ENCODE peak calls at places on chromosomes 11 and 22, in six cellular contexts. G is mesothelial cell of epicardium; E is CD8-positive, alpha-beta memory T cell; U is aorta; J is NCI-H1092; S is activated CD8-positive, alpha-beta memory T cell treated with anti-CD3 and anti-CD28 coated beads, Interleukin-2, amount 50 U/mL, for 4 hours. W is an unnamed sample.

GRCh38 chr11:134196756-134197155 is 27.0 kb downstream of the NCAPD3 start:
- DNase-seq in J (no peak), G (no peak), U (no peak), E (peak), S (no peak), W (no peak)

GRCh38 chr22:50640857-50641647 is 13.1 kb upstream of the ARSA start:
- DNase-seq in E (no peak), J (no peak), U (no peak), G (no peak), S (no peak), W (no peak)

GRCh38 chr11:71266114-71266833 is 13.9 kb upstream of the SHANK2 start:
- DNase-seq in J (no peak), E (no peak), U (no peak), S (no peak), G (no peak), W (no peak)

GRCh38 chr11:59263225-59263894 is 50.6 kb upstream of the MPEG1 start:
- DNase-seq in G (no peak), U (no peak), S (no peak), J (no peak), E (no peak), W (no peak)

GRCh38 chr11:20035701-20036601 is 124.3 kb downstream of the DBX1 start:
- DNase-seq in J (peak), G (no peak), S (no peak), U (no peak), E (no peak), W (no peak)

GRCh38 chr22:26853071-26853470 is 195.7 kb downstream of the MIAT start:
- DNase-seq in U (no peak), G (no peak), E (no peak), J (no peak), S (no peak), W (no peak)

GRCh38 chr11:93000511-93001476 is 31.3 kb downstream of the MTNR1B start:
- DNase-seq in U (no peak), S (no peak), J (no peak), E (no peak), G (no peak), W (no peak)

GRCh38 chr11:34601085-34601444 is 19.8 kb upstream of the EHF start:
- DNase-seq in J (no peak), S (no peak), G (no peak), E (no peak), U (no peak), W (no peak)

GRCh38 chr22:29838599-29838956 is 504 bp upstream of the ASCC2 start:
- DNase-seq in S (no peak), G (no peak), E (no peak), U (no peak), J (no peak), W (no peak)

GRCh38 chr11:36449566-36450390 is 60.3 kb downstream of the TRAF6 start:
- DNase-seq in S (no peak), G (no peak), J (no peak), E (no peak), U (no peak), W (no peak)

GRCh38 chr11:108608548-108608947 is 15.0 kb upstream of the EXPH5 start:
- DNase-seq in G (no peak), U (no peak), J (no peak), S (no peak), E (no peak), W (no peak)

GRCh38 chr11:82733444-82734119 is at the start of gene FAM181B:
- DNase-seq in E (no peak), J (peak), U (peak), G (peak), S (peak), W (peak)

GRCh38 chr11:34145073-34145472 is 39.6 kb downstream of the NAT10 start:
- DNase-seq in S (no peak), J (no peak), U (no peak), G (no peak), E (no peak), W (no peak)

GRCh38 chr22:31715157-31715778 is 34.7 kb downstream of the PRR14L start:
- DNase-seq in G (no peak), S (no peak), E (no peak), J (no peak), U (no peak), W (no peak)

GRCh38 chr11:89016214-89016613 is 49.6 kb downstream of the GRM5 start:
- DNase-seq in E (no peak), S (no peak), J (no peak), G (no peak), U (no peak), W (no peak)

GRCh38 chr22:29784451-29785361 is 17.5 kb downstream of the UQCR10 start:
- DNase-seq in S (no peak), U (peak), E (no peak), J (no peak), G (no peak), W (no peak)

GRCh38 chr11:75476716-75477613 is 44.0 kb upstream of the KLHL35 start:
- DNase-seq in U (no peak), J (peak), S (no peak), E (no peak), G (no peak), W (no peak)

GRCh38 chr11:78094250-78094649 is 14.6 kb upstream of the NDUFC2 start:
- DNase-seq in U (no peak), J (no peak), E (no peak), G (no peak), S (no peak), W (no peak)

GRCh38 chr11:33542921-33543320 is 157.7 kb downstream of the C11orf91 start:
- DNase-seq in U (peak), J (peak), G (peak), S (peak), E (peak), W (no peak)

GRCh38 chr22:22682807-22683667 is 38.6 kb downstream of the GGTLC2 start:
- DNase-seq in G (no peak), J (no peak), U (no peak), E (no peak), S (no peak), W (no peak)

GRCh38 chr22:48476599-48476998 is 1351.1 kb downstream of the BRD1 start:
- DNase-seq in S (no peak), J (no peak), U (no peak), G (no peak), E (no peak), W (no peak)

GRCh38 chr11:77250881-77251640 is 50.4 kb downstream of the GDPD4 start:
- DNase-seq in S (no peak), G (no peak), J (no peak), U (no peak), E (no peak), W (no peak)

GRCh38 chr11:135075740-135076139 is 663.7 kb upstream of the B3GAT1 start:
- DNase-seq in G (peak), J (no peak), U (peak), E (peak), S (peak), W (peak)

GRCh38 chr11:18046116-18046777 is at the start of gene TPH1:
- DNase-seq in E (no peak), S (no peak), J (no peak), G (peak), U (peak), W (peak)

GRCh38 chr22:33865248-33865647 is 55.0 kb downstream of the LARGE1 start:
- DNase-seq in E (no peak), S (no peak), U (no peak), G (no peak), J (no peak), W (no peak)

GRCh38 chr11:71451596-71452353 is 1.2 kb upstream of the NADSYN1 start:
- DNase-seq in G (no peak), J (no peak), S (no peak), U (peak), E (no peak), W (peak)

GRCh38 chr22:39214383-39215069 is 30.3 kb downstream of the PDGFB start:
- DNase-seq in E (no peak), S (no peak), U (peak), G (no peak), J (no peak), W (no peak)

GRCh38 chr22:19629720-19630419 is 84.4 kb upstream of the SEPTIN5 start:
- DNase-seq in U (peak), G (peak), S (peak), J (peak), E (peak), W (peak)

GRCh38 chr11:27193434-27194225 is 153.0 kb downstream of the BBOX1 start:
- DNase-seq in J (no peak), E (no peak), S (no peak), G (no peak), U (no peak), W (no peak)

GRCh38 chr11:45622861-45623260 is 42.6 kb downstream of the CHST1 start:
- DNase-seq in S (no peak), G (no peak), E (no peak), J (no peak), U (no peak), W (no peak)

GRCh38 chr11:128686745-128687177 is 7.1 kb upstream of the FLI1 start:
- DNase-seq in G (no peak), U (peak), S (peak), J (peak), E (peak), W (peak)

GRCh38 chr11:516400-516799 is 9.4 kb upstream of the RNH1 start:
- DNase-seq in G (no peak), J (no peak), U (no peak), S (no peak), E (no peak), W (no peak)

GRCh38 chr11:1779806-1780699 is 16.3 kb upstream of the CTSD start:
- DNase-seq in G (no peak), J (no peak), E (no peak), U (no peak), S (no peak), W (no peak)

GRCh38 chr11:45216901-45217300 is 69.2 kb downstream of the SYT13 start:
- DNase-seq in U (no peak), G (no peak), E (no peak), S (no peak), J (no peak), W (no peak)

GRCh38 chr22:47018010-47018910 is 255.8 kb downstream of the TBC1D22A start:
- DNase-seq in G (no peak), U (no peak), E (no peak), J (no peak), S (no peak), W (peak)

GRCh38 chr11:108289699-108290098 is 66.8 kb downstream of the ATM start:
- DNase-seq in J (no peak), E (no peak), U (no peak), G (no peak), S (no peak), W (no peak)

GRCh38 chr11:22441831-22442230 is 103.7 kb downstream of the SLC17A6 start:
- DNase-seq in G (no peak), U (no peak), J (no peak), E (no peak), S (no peak), W (no peak)

GRCh38 chr11:127105578-127105977 is 105.0 kb upstream of the KIRREL3 start:
- DNase-seq in J (peak), E (no peak), S (no peak), G (no peak), U (no peak), W (no peak)